ENCODE peak calls at places on chromosomes 16 and 17, in nine cellular contexts. U is A549, R is fibroblast of pulmonary artery, I is cardiac muscle cell, B is AG04450, L is prostate gland, H is cardiac fibroblast, J is mucosa of descending colon, X is body of pancreas. Y is an unnamed sample.

GRCh38 chr17:59409336-59410048 is 78.0 kb downstream of the YPEL2 start:
- DNase-seq in U (no peak), R (no peak), I (no peak), B (no peak), L (no peak), H (no peak), J (no peak), X (no peak), Y (no peak)

GRCh38 chr17:49566668-49567071 is 9.0 kb upstream of the NXPH3 start:
- DNase-seq in U (no peak), R (no peak), I (no peak), B (no peak), L (peak), H (no peak), J (no peak), X (peak), Y (no peak)

GRCh38 chr16:4407543-4408322 is 8.7 kb downstream of the CORO7 start:
- DNase-seq in U (no peak), R (peak), I (peak), B (peak), L (no peak), H (peak), J (no peak), X (no peak), Y (no peak)

GRCh38 chr17:46071796-46072195 is 72.7 kb downstream of the STH start:
- DNase-seq in U (no peak), R (no peak), I (no peak), B (no peak), L (no peak), H (no peak), J (no peak), X (no peak), Y (peak)

GRCh38 chr17:44564429-44564828 is 7.1 kb downstream of the FZD2 start:
- DNase-seq in U (no peak), R (no peak), I (no peak), B (no peak), L (no peak), H (no peak), J (no peak), X (no peak), Y (no peak)

GRCh38 chr17:57104461-57105175 is 19.6 kb downstream of the AKAP1 start:
- DNase-seq in U (no peak), R (no peak), I (no peak), B (no peak), L (no peak), H (peak), J (no peak), X (no peak), Y (no peak)

GRCh38 chr16:82987767-82988166 is 361.0 kb downstream of the CDH13 start:
- DNase-seq in U (no peak), R (peak), I (no peak), B (no peak), L (no peak), H (peak), J (no peak), X (no peak), Y (no peak)

GRCh38 chr17:75636381-75637142 is 3.3 kb downstream of the SMIM5 start:
- DNase-seq in U (no peak), R (no peak), I (no peak), B (no peak), L (no peak), H (no peak), J (peak), X (no peak), Y (no peak)

GRCh38 chr16:50151322-50151721 is 1.8 kb upstream of the TENT4B start:
- DNase-seq in U (no peak), R (no peak), I (no peak), B (no peak), L (no peak), H (no peak), J (no peak), X (no peak), Y (no peak)

GRCh38 chr17:11499881-11500280 is 98.4 kb upstream of the DNAH9 start:
- DNase-seq in U (no peak), R (no peak), I (no peak), B (no peak), L (no peak), H (no peak), J (no peak), X (no peak), Y (no peak)

GRCh38 chr16:84692451-84692850 is 7.3 kb upstream of the USP10 start:
- DNase-seq in U (no peak), R (peak), I (peak), B (no peak), L (no peak), H (peak), J (no peak), X (no peak), Y (no peak)

GRCh38 chr16:67241008-67241900 is 6.0 kb downstream of the FHOD1 start:
- DNase-seq in U (peak), R (peak), I (peak), B (peak), L (peak), H (peak), J (peak), X (peak), Y (no peak)

GRCh38 chr17:17994271-17994670 is 21.6 kb downstream of the DRC3 start:
- DNase-seq in U (peak), R (peak), I (peak), B (no peak), L (no peak), H (no peak), J (no peak), X (no peak), Y (peak)

GRCh38 chr17:57084802-57085447 is at the start of gene AKAP1:
- DNase-seq in U (peak), R (peak), I (peak), B (peak), L (peak), H (peak), J (peak), X (peak), Y (peak)

GRCh38 chr17:19443148-19443547 is 32.1 kb downstream of the RNF112 start:
- DNase-seq in U (no peak), R (no peak), I (no peak), B (no peak), L (no peak), H (no peak), J (no peak), X (no peak), Y (no peak)

GRCh38 chr16:85998868-85999729 is 100.1 kb downstream of the IRF8 start:
- DNase-seq in U (no peak), R (no peak), I (no peak), B (no peak), L (no peak), H (no peak), J (no peak), X (no peak), Y (no peak)

GRCh38 chr16:35731341-35732040 is 2272.1 kb downstream of the TP53TG3F start:
- DNase-seq in U (no peak), R (no peak), I (no peak), B (no peak), L (no peak), H (no peak), J (no peak), X (no peak), Y (no peak)

GRCh38 chr17:11668633-11669032 is 70.4 kb downstream of the DNAH9 start:
- DNase-seq in U (no peak), R (no peak), I (no peak), B (no peak), L (no peak), H (no peak), J (no peak), X (no peak), Y (no peak)

GRCh38 chr16:72300892-72301291 is 128.9 kb upstream of the PMFBP1 start:
- DNase-seq in U (no peak), R (no peak), I (no peak), B (no peak), L (no peak), H (no peak), J (no peak), X (no peak), Y (no peak)

DNA sequence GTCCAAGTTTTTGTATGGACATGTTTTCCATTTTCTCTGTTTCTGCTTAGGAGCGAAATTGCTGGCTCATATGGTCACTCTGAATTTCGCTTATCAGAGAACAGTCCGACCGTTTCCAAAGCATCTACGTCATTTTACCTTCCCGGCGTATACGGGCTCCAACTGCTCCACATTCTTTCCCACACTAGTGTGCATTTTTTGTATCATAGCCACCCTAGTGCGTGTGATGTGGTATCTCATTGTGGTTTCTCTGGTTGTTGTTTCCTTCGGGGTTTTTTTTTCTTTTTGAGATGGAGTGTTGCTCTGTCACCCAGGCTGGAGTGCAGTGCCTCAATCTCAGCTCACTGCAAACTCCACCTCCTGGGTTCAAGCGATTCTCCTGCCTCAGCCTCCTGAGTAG is 31.0 kb upstream of the BHLHA9 start:
- DNase-seq in U (no peak), R (peak), I (peak), B (no peak), L (no peak), H (peak), J (no peak), X (no peak), Y (no peak)
- H3K4me3 ChIP-seq in U (no peak), R (no peak), I (no peak), B (no peak), L (no peak), H (no peak), J (no peak), X (no peak), Y (no peak)

DNA sequence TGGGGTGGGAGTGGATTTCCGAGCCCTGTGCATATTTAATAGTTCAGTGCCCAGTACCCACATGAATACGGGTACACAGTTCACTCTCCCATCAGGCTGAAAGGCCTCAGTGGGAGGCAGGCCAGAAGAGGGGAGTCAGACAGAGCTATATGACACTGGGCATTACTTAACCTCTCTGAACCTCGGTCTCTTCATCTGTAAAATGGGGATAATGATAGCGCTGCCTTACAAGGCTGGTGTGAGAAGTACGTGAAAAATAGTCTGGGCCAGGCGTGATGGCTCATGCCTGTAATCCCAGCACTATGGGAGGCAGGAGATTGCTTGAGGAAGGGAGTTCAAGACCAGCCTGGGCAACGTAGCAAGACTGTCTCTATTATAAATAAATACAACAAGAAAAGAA is 3.6 kb downstream of the GPRC5B start:
- DNase-seq in U (no peak), R (no peak), I (no peak), B (no peak), L (no peak), H (no peak), J (no peak), X (no peak), Y (no peak)
- TF ChIP-seq CTCF in U (no peak), R (no peak), I (no peak), B (no peak), L (no peak), H (no peak), J (no peak), X (no peak), Y (no peak)

DNA sequence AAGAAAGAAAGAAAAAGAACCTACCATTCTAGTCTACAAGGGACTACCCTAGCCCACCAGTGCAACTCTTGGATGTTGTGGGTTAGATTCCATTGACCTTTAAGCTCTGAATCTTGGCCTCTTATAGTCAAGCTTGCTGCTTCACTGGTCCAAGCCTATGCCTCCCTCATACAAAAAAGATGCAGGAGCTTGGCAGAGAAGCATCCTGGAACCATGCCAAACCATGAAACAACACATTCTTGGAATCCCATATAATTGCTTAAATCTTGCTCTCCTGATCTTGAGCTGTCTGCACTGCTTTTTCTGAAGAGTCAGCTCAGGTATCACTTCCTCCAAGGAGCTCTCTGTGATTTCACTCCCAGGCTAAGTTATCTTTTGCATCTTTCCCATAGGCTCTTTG is 117.9 kb upstream of the GPR139 start:
- DNase-seq in U (no peak), R (no peak), I (peak), B (no peak), L (no peak), H (peak), J (no peak), X (no peak), Y (no peak)
- H3K4me3 ChIP-seq in U (no peak), R (no peak), I (no peak), B (no peak), L (no peak), H (no peak), J (no peak), X (no peak), Y (no peak)

GRCh38 chr16:87218281-87219055 is 98.7 kb downstream of the C16orf95 start:
- DNase-seq in U (no peak), R (no peak), I (no peak), B (no peak), L (no peak), H (no peak), J (no peak), X (no peak), Y (no peak)

GRCh38 chr16:87219287-87219909 is 97.8 kb downstream of the C16orf95 start:
- DNase-seq in U (no peak), R (no peak), I (no peak), B (no peak), L (no peak), H (no peak), J (no peak), X (no peak), Y (no peak)

GRCh38 chr16:87222335-87222734 is 94.9 kb downstream of the C16orf95 start:
- DNase-seq in U (no peak), R (no peak), I (no peak), B (no peak), L (no peak), H (no peak), J (no peak), X (no peak), Y (no peak)

GRCh38 chr16:87223656-87224248 is 93.4 kb downstream of the C16orf95 start:
- DNase-seq in U (no peak), R (no peak), I (no peak), B (no peak), L (no peak), H (no peak), J (no peak), X (no peak), Y (no peak)

DNA sequence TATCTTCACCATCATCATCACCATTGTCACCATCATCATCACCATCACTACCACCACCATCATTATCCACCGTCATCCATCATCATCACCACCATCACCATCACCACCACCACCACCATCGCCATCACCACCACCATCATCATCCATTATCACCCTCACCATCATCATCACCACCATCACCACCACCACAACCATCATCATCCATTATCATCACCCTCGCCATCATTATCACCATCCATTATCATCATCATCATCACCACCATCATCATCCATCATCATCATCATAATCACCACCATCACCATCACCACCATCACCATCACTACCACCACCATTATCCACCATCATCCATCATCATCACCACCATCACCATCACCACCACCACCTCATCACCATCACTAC is 95.6 kb downstream of the C16orf95 start:
- DNase-seq in U (no peak), R (no peak), I (no peak), B (no peak), L (no peak), H (no peak), J (no peak), X (no peak), Y (no peak)
- TF ChIP-seq CTCF in U (no peak), R (no peak), I (no peak), B (no peak), L (no peak), H (no peak), J (no peak), X (no peak), Y (no peak)

DNA sequence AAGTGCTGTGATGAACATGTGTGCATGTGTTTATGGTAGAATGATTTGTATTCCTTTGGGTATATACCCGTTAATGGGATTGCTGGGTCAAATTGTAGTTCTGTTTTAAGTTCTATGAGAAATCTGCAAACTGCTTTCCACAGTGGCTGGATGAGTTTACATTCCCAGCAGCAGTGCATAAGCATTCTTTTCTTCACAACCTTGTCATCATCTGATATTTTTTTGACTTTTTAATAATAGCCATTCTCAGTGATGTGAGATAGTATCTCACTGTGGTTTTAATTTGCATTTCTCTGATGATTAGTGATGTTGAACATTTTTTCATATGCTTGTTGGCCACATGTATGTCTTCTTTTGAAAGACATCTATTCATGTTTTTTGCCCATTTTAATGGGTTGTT is 18.5 kb downstream of the CCL8 start:
- DNase-seq in U (no peak), R (no peak), I (no peak), B (no peak), L (no peak), H (no peak), J (no peak), X (no peak), Y (no peak)
- H3K4me3 ChIP-seq in U (no peak), R (no peak), I (no peak), B (no peak), L (no peak), H (no peak), J (no peak), X (no peak), Y (no peak)

GRCh38 chr16:17294856-17295255 is 175.9 kb downstream of the XYLT1 start:
- DNase-seq in U (no peak), R (no peak), I (no peak), B (no peak), L (no peak), H (no peak), J (no peak), X (no peak), Y (no peak)

GRCh38 chr16:17295948-17296347 is 174.8 kb downstream of the XYLT1 start:
- DNase-seq in U (no peak), R (no peak), I (no peak), B (no peak), L (peak), H (no peak), J (no peak), X (no peak), Y (no peak)

GRCh38 chr16:17296412-17296811 is 174.3 kb downstream of the XYLT1 start:
- DNase-seq in U (no peak), R (no peak), I (no peak), B (no peak), L (no peak), H (no peak), J (no peak), X (no peak), Y (peak)

GRCh38 chr16:17291289-17291688 is 179.5 kb downstream of the XYLT1 start:
- DNase-seq in U (no peak), R (no peak), I (no peak), B (no peak), L (no peak), H (no peak), J (no peak), X (no peak), Y (no peak)

DNA sequence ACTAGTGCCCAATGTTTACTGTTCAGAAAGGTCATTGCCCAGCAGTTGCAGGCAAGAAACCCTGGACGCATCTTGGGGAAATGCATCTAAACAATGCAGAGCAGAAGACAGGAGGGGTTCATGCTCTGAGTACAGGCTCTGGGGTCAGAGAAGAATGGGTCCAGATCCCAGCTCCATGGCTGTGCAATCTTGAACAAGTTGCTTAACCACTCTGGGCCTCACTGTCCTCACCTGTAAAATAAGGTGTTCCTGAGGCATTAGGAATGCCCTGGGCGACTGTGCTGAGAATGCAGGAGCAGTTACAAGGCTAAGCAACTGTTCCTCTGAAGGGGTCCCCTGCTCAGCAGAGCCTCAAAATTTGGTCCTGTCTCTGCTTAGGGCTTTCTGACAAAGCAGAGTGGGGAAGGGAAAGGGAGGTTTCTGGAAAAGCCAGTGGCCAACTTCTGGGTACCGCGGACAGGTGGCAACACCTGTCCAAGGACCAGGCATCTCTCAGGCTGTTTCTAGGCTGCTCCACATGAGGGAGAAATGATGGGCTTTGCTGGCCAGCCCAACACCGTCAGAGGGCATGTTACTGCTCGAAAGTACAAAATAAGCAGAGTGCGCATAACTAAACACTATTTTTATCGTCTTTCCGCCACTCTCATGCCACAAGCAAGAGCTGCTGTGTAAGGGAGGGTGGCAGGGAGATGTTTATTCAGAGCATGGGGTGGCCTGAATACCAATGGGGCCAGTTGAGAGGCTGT is 176.8 kb downstream of the XYLT1 start:
- DNase-seq in U (no peak), R (no peak), I (no peak), B (no peak), L (no peak), H (no peak), J (no peak), X (no peak), Y (no peak)
- TF ChIP-seq CTCF in U (no peak), R (no peak), I (no peak), B (no peak), L (no peak), H (no peak), J (no peak), X (no peak), Y (peak)

Y was measured in WERI-Rb-1.